ENCODE peak calls at places on chromosomes 2 and 18, in nine cellular contexts. D is T-helper 1 cell, U is T1000, V is GM13977, Y is cardiac fibroblast, G is stromal cell of bone marrow, Q is LoVo, T is GM18507, N is epithelial cell of esophagus. F is an unnamed sample.
A peak's percentile ranks its signal among the peaks of the same experiment; 100 is the strongest.

GRCh38 chr2:160582481-160583161 is 89.0 kb upstream of the RBMS1 start:
- DNase-seq in D (no peak), U (no peak), V (no peak), Y (peak; percentile 80), G (peak; percentile 28), Q (no peak), T (no peak), N (peak; percentile 35), F (no peak)

GRCh38 chr2:88671786-88672427 is 19.6 kb upstream of the RPIA start:
- DNase-seq in D (no peak), U (no peak), V (peak; percentile 32), Y (peak; percentile 74), G (no peak), Q (peak; percentile 63), T (peak; percentile 20), N (peak; percentile 73), F (peak; percentile 37)

GRCh38 chr2:84855730-84856129 is 25.2 kb downstream of the TRABD2A start:
- DNase-seq in D (no peak), U (no peak), V (no peak), Y (no peak), G (no peak), Q (no peak), T (no peak), N (no peak), F (no peak)

GRCh38 chr2:127927415-127927814 is 41.7 kb upstream of the AMMECR1L start:
- DNase-seq in D (no peak), U (no peak), V (no peak), Y (no peak), G (no peak), Q (no peak), T (no peak), N (no peak), F (no peak)

GRCh38 chr2:104868081-104868806 is 14.3 kb downstream of the POU3F3 start:
- DNase-seq in D (no peak), U (no peak), V (peak; percentile 17), Y (no peak), G (no peak), Q (no peak), T (no peak), N (no peak), F (no peak)

GRCh38 chr2:64727843-64728463 is 74.2 kb upstream of the SERTAD2 start:
- DNase-seq in D (no peak), U (no peak), V (no peak), Y (no peak), G (no peak), Q (no peak), T (no peak), N (no peak), F (no peak)

GRCh38 chr2:151083864-151084263 is 177.8 kb downstream of the RBM43 start:
- DNase-seq in D (no peak), U (no peak), V (no peak), Y (peak; percentile 58), G (no peak), Q (no peak), T (no peak), N (no peak), F (no peak)

GRCh38 chr2:217954971-217955740 is 47.6 kb downstream of the TNS1 start:
- DNase-seq in D (no peak), U (no peak), V (no peak), Y (no peak), G (no peak), Q (no peak), T (no peak), N (no peak), F (no peak)

GRCh38 chr2:187150667-187151066 is 297.4 kb downstream of the CALCRL start:
- DNase-seq in D (no peak), U (no peak), V (no peak), Y (peak; percentile 50), G (no peak), Q (no peak), T (no peak), N (peak; percentile 26), F (no peak)

GRCh38 chr2:236093134-236093533 is 75.1 kb downstream of the GBX2 start:
- DNase-seq in D (no peak), U (no peak), V (no peak), Y (no peak), G (no peak), Q (no peak), T (no peak), N (no peak), F (no peak)

GRCh38 chr2:71453404-71454220 is at the start of gene DYSF:
- DNase-seq in D (no peak), U (no peak), V (no peak), Y (peak; percentile 60), G (no peak), Q (no peak), T (no peak), N (peak; percentile 50), F (no peak)

GRCh38 chr18:26479065-26479685 is 69.2 kb downstream of the KCTD1 start:
- DNase-seq in D (no peak), U (no peak), V (no peak), Y (no peak), G (no peak), Q (no peak), T (no peak), N (no peak), F (no peak)

F was measured in GM13976.